ENCODE peak calls at places on chromosomes 7 and 10, in seven cellular contexts. S is bronchial epithelial cell; Y is tibial artery; I is A549; N is PC-3; D is heart left ventricle; O is CD4-positive, alpha-beta memory T cell. R is an unnamed sample.

GRCh38 chr7:68689087-68689433 is 909.2 kb upstream of the AUTS2 start:
- DNase-seq in S (no peak), Y (no peak), I (no peak), N (no peak), D (no peak), O (no peak), R (no peak)

GRCh38 chr7:66016131-66016461 is 34.1 kb upstream of the GUSB start:
- DNase-seq in S (peak; percentile 79), N (peak; percentile 78), Y (no peak), I (no peak), O (no peak), D (no peak), R (no peak)

GRCh38 chr10:10259013-10259412 is 758.7 kb upstream of the CELF2 start:
- DNase-seq in O (no peak), I (no peak), D (no peak), S (no peak), N (no peak), Y (no peak), R (no peak)

GRCh38 chr7:154564676-154565075 is 438.2 kb downstream of the PAXIP1 start:
- DNase-seq in D (no peak), Y (no peak), O (no peak), I (no peak), N (no peak), S (no peak), R (no peak)

GRCh38 chr7:30710669-30711068 is 28.4 kb upstream of the CRHR2 start:
- DNase-seq in I (no peak), D (no peak), N (peak; percentile 38), S (no peak), O (no peak), Y (peak; percentile 66), R (no peak)

GRCh38 chr10:18542832-18543231 is 108.6 kb downstream of the NSUN6 start:
- DNase-seq in D (no peak), I (no peak), S (no peak), Y (no peak), N (no peak), O (no peak), R (no peak)

GRCh38 chr10:37734971-37735370 is 122.4 kb downstream of the ZNF248 start:
- DNase-seq in I (peak; percentile 9), O (no peak), D (no peak), Y (no peak), S (peak; percentile 26), N (peak; percentile 100), R (no peak)

GRCh38 chr7:65798111-65799075 is 74.5 kb upstream of the VKORC1L1 start:
- DNase-seq in N (peak; percentile 35), I (no peak), O (peak; percentile 22), S (peak; percentile 63), Y (no peak), D (no peak), R (no peak)

GRCh38 chr10:127354255-127354654 is 157.9 kb upstream of the INSYN2A start:
- DNase-seq in S (no peak), N (no peak), Y (no peak), I (no peak), O (no peak), D (no peak), R (no peak)

GRCh38 chr10:43230101-43230908 is 36.6 kb downstream of the RASGEF1A start:
- DNase-seq in N (no peak), I (no peak), S (no peak), Y (no peak), D (peak; percentile 4), O (no peak), R (no peak)

GRCh38 chr10:6400331-6400730 is 179.7 kb downstream of the PRKCQ start:
- DNase-seq in N (no peak), O (no peak), D (no peak), I (no peak), Y (peak; percentile 39), S (no peak), R (no peak)

GRCh38 chr10:27983144-27983543 is 15.7 kb downstream of the ODAD2 start:
- DNase-seq in Y (no peak), O (no peak), D (no peak), I (no peak), S (no peak), N (no peak), R (no peak)

GRCh38 chr7:91777522-91777921 is 103.0 kb downstream of the MTERF1 start:
- DNase-seq in Y (no peak), O (no peak), I (no peak), D (no peak), N (no peak), S (no peak), R (no peak)

GRCh38 chr7:51071427-51071826 is 245.2 kb downstream of the COBL start:
- DNase-seq in O (no peak), D (no peak), S (no peak), Y (no peak), N (no peak), I (no peak), R (no peak)

GRCh38 chr10:1374901-1375804 is 319.0 kb downstream of the WDR37 start:
- DNase-seq in Y (no peak), I (no peak), D (no peak), S (no peak), N (no peak), O (no peak), R (no peak)

GRCh38 chr7:56033671-56034432 is 17.4 kb downstream of the PSPH start:
- DNase-seq in N (peak; percentile 70), Y (peak; percentile 36), O (peak; percentile 72), S (peak; percentile 75), D (peak; percentile 44), I (peak; percentile 75), R (no peak)

GRCh38 chr10:89206402-89207180 is 526 bp downstream of the CH25H start:
- DNase-seq in N (no peak), Y (no peak), D (peak; percentile 31), S (no peak), O (peak; percentile 70), I (no peak), R (no peak)

GRCh38 chr7:105268056-105268455 is 120.7 kb downstream of the SRPK2 start:
- DNase-seq in D (no peak), O (no peak), S (peak; percentile 98), Y (no peak), I (peak; percentile 35), N (peak; percentile 84), R (no peak)
- H3K4me3 ChIP-seq in D (peak overlapping the region; percentile 52), O (peak overlapping the region; percentile 52), S (peak overlapping the region; percentile 54), Y (peak overlapping the region; percentile 44), I (peak overlapping the region; percentile 37), N (peak overlapping the region; percentile 72), R (peak overlapping the region; percentile 72)

DNA sequence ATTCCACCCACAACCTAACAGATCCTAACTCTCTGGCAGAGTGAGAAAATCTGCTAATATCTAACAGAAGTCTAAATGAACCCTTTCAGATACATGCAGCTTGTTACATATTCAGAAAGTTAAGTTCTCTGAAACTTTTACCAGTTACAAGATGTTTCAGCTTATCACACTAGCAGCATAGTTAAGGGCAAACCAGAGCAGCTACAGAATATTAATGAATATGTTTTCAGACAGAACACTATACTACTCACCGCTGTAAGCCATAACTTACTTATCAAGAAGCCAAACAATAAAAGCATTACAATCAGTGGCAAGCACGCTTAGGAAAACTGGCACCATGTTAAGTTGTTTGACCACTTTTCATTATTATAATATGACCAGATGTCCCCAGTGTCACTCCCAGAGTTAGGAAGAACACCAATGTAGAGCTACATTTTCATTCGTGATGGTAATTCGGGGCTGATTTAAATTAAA is 2.7 kb downstream of the ITGB1 start:
- DNase-seq in S (no peak), O (no peak), I (no peak), N (peak; percentile 57), Y (no peak), D (no peak), R (no peak)
- H3K4me3 ChIP-seq in S (peak overlapping the region; percentile 75), O (peak overlapping the region; percentile 80), I (peak overlapping the region; percentile 74), N (peak overlapping the region; percentile 75), Y (peak overlapping the region; percentile 98), D (peak overlapping the region; percentile 88), R (peak overlapping the region; percentile 96)

GRCh38 chr7:22855049-22855392 is 32.4 kb upstream of the TOMM7 start:
- DNase-seq in N (no peak), D (no peak), S (no peak), O (no peak), I (peak; percentile 25), Y (no peak), R (no peak)

GRCh38 chr7:22853138-22853537 is 30.5 kb upstream of the TOMM7 start:
- DNase-seq in N (no peak), Y (no peak), S (no peak), O (no peak), D (no peak), I (no peak), R (no peak)

GRCh38 chr7:22851140-22851539 is 28.5 kb upstream of the TOMM7 start:
- DNase-seq in S (no peak), Y (no peak), O (no peak), I (no peak), N (peak; percentile 37), D (no peak), R (no peak)

GRCh38 chr7:22854158-22855048 is 31.8 kb upstream of the TOMM7 start:
- DNase-seq in S (peak; percentile 51), O (peak; percentile 77), Y (peak; percentile 94), I (peak; percentile 85), N (peak; percentile 86), D (peak; percentile 88), R (peak; percentile 66)

GRCh38 chr7:22853674-22854157 is 31.1 kb upstream of the TOMM7 start:
- DNase-seq in N (peak; percentile 34), Y (peak; percentile 44), O (peak; percentile 67), D (no peak), I (peak; percentile 63), S (no peak), R (peak; percentile 11)
- H3K4me3 ChIP-seq in N (peak overlapping the region; percentile 87), Y (peak overlapping the region; percentile 85), O (peak overlapping the region; percentile 63), D (peak overlapping the region; percentile 74), I (peak overlapping the region; percentile 89), S (peak overlapping the region; percentile 79), R (peak overlapping the region; percentile 92)

GRCh38 chr10:101889256-101890210 is 45.9 kb upstream of the KCNIP2 start:
- DNase-seq in Y (peak; percentile 63), O (peak; percentile 42), I (peak; percentile 69), N (peak; percentile 76), S (peak; percentile 61), D (peak; percentile 64), R (no peak)
- H3K4me3 ChIP-seq in Y (no peak overlapping the region), O (no peak overlapping the region), I (no peak overlapping the region), N (no peak overlapping the region), S (no peak overlapping the region), D (no peak overlapping the region), R (no peak overlapping the region)

DNA sequence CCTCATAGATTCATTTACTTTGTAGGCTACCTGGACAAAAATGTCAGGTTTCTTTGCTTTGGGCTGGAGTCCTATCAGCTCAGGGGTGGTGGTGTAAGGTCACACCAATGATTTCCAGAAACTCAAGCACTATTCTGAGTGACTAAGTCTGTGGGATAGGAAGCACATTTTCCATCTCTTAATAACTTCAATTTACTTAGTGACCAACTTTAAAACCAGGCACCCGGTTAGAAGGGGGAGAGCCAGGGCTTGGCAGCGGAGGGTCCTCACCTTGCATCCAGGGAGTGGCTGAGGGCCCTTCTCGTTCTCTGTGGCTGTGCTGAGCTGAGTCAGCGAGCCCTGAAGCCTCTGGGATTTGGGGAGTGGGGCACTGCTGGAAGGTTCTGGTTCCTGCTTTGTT is 6.7 kb downstream of the CHST3 start:
- DNase-seq in I (no peak), O (no peak), S (peak; percentile 61), Y (no peak), N (peak; percentile 72), D (no peak), R (no peak)
- H3K4me3 ChIP-seq in I (peak overlapping the region; percentile 20), O (no peak overlapping the region), S (no peak overlapping the region), Y (peak overlapping the region; percentile 24), N (peak overlapping the region; percentile 39), D (no peak overlapping the region), R (peak overlapping the region; percentile 39)

GRCh38 chr7:22219036-22219435 is 137.9 kb downstream of the RAPGEF5 start:
- DNase-seq in I (no peak), O (no peak), S (no peak), N (no peak), D (no peak), Y (no peak), R (no peak)
- H3K4me3 ChIP-seq in I (no peak overlapping the region), O (no peak overlapping the region), S (no peak overlapping the region), N (no peak overlapping the region), D (peak overlapping the region; percentile 62), Y (peak overlapping the region; percentile 46), R (peak overlapping the region; percentile 68)

R was measured in thoracic aorta.